ENCODE peak calls at places on chromosomes 1 and 21, in four cellular contexts. One of them, this sample, is unnamed.

GRCh38 chr1:26827663-26828062 is 1.2 kb downstream of the ZDHHC18 start:
- DNase-seq in mesendoderm: no peak
- DNase-seq in H9: no peak
- DNase-seq in H1: no peak
- DNase-seq in this sample: no peak

GRCh38 chr1:37477946-37478345 is 3.6 kb downstream of the ZC3H12A start:
- DNase-seq in mesendoderm: peak
- DNase-seq in H9: no peak
- DNase-seq in H1: no peak
- DNase-seq in this sample: no peak

GRCh38 chr1:21546122-21546825 is 37.1 kb downstream of the ALPL start:
- DNase-seq in mesendoderm: no peak
- DNase-seq in H9: no peak
- DNase-seq in H1: no peak
- DNase-seq in this sample: no peak

GRCh38 chr1:22488319-22488718 is 36.7 kb downstream of the ZBTB40 start:
- DNase-seq in mesendoderm: peak
- DNase-seq in H9: no peak
- DNase-seq in H1: no peak
- DNase-seq in this sample: peak

GRCh38 chr1:23111600-23112535 is 56.8 kb downstream of the LUZP1 start:
- DNase-seq in mesendoderm: no peak
- DNase-seq in H9: no peak
- DNase-seq in H1: no peak
- DNase-seq in this sample: peak

GRCh38 chr1:247358920-247359319 is 27.3 kb upstream of the ZNF496 start:
- DNase-seq in mesendoderm: no peak
- DNase-seq in H9: no peak
- DNase-seq in H1: no peak
- DNase-seq in this sample: peak

GRCh38 chr21:16072692-16073091 is 342.9 kb downstream of the USP25 start:
- DNase-seq in mesendoderm: no peak
- DNase-seq in H9: no peak
- DNase-seq in H1: no peak
- DNase-seq in this sample: peak

GRCh38 chr1:94068096-94068830 is 52.7 kb downstream of the ABCA4 start:
- DNase-seq in mesendoderm: peak
- DNase-seq in H9: no peak
- DNase-seq in H1: no peak
- DNase-seq in this sample: peak

GRCh38 chr21:35648512-35648911 is 411.8 kb downstream of the SETD4 start:
- DNase-seq in mesendoderm: no peak
- DNase-seq in H9: no peak
- DNase-seq in H1: no peak
- DNase-seq in this sample: no peak

GRCh38 chr1:60866884-60867648 is 215.3 kb upstream of the NFIA start:
- DNase-seq in mesendoderm: no peak
- DNase-seq in H9: no peak
- DNase-seq in H1: no peak
- DNase-seq in this sample: no peak

GRCh38 chr21:40143822-40144525 is 276.7 kb downstream of the PCP4 start:
- DNase-seq in mesendoderm: peak
- DNase-seq in H9: peak
- DNase-seq in H1: peak
- DNase-seq in this sample: peak

GRCh38 chr1:204417231-204417997 is 5.8 kb upstream of the PPP1R15B start:
- DNase-seq in mesendoderm: peak
- DNase-seq in H9: no peak
- DNase-seq in H1: peak
- DNase-seq in this sample: peak

GRCh38 chr1:183953031-183953430 is 84.5 kb downstream of the COLGALT2 start:
- DNase-seq in mesendoderm: no peak
- DNase-seq in H9: no peak
- DNase-seq in H1: no peak
- DNase-seq in this sample: peak
- H4K5ac ChIP-seq in mesendoderm: no peak
- H4K5ac ChIP-seq in H9: no peak
- H4K5ac ChIP-seq in H1: no peak
- H4K5ac ChIP-seq in this sample: no peak

DNA sequence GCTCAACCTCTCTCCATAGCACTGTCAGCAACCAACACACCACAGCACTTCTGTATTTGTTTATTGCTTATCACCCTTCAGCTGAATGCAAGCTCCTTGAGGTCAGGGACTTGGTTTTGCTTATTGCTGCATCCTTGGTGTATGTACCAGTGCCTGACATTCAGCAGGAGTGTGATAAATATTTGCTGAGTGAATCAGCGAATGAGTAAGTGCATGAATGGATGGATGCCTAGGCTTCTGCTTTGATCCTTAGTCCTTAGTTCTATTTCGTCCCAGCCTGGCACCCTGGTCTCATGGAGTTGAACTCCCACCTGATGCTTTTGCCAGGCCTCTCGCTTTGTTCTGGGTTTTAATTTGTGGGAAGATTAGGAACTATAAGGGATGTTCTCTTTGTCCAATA is 88.2 kb downstream of the ZSCAN20 start:
- DNase-seq in mesendoderm: peak
- DNase-seq in H9: no peak
- DNase-seq in H1: no peak
- DNase-seq in this sample: peak
- H4K5ac ChIP-seq in mesendoderm: no peak
- H4K5ac ChIP-seq in H9: no peak
- H4K5ac ChIP-seq in H1: no peak
- H4K5ac ChIP-seq in this sample: no peak

GRCh38 chr1:112983540-112984131 is 27.6 kb upstream of the SLC16A1 start:
- DNase-seq in mesendoderm: no peak
- DNase-seq in H9: no peak
- DNase-seq in H1: no peak
- DNase-seq in this sample: no peak

GRCh38 chr1:112982328-112982727 is 26.3 kb upstream of the SLC16A1 start:
- DNase-seq in mesendoderm: no peak
- DNase-seq in H9: no peak
- DNase-seq in H1: no peak
- DNase-seq in this sample: no peak

GRCh38 chr1:112981461-112982233 is 25.7 kb upstream of the SLC16A1 start:
- DNase-seq in mesendoderm: no peak
- DNase-seq in H9: no peak
- DNase-seq in H1: no peak
- DNase-seq in this sample: no peak

GRCh38 chr1:112985123-112985522 is 29.1 kb upstream of the SLC16A1 start:
- DNase-seq in mesendoderm: no peak
- DNase-seq in H9: no peak
- DNase-seq in H1: no peak
- DNase-seq in this sample: no peak

DNA sequence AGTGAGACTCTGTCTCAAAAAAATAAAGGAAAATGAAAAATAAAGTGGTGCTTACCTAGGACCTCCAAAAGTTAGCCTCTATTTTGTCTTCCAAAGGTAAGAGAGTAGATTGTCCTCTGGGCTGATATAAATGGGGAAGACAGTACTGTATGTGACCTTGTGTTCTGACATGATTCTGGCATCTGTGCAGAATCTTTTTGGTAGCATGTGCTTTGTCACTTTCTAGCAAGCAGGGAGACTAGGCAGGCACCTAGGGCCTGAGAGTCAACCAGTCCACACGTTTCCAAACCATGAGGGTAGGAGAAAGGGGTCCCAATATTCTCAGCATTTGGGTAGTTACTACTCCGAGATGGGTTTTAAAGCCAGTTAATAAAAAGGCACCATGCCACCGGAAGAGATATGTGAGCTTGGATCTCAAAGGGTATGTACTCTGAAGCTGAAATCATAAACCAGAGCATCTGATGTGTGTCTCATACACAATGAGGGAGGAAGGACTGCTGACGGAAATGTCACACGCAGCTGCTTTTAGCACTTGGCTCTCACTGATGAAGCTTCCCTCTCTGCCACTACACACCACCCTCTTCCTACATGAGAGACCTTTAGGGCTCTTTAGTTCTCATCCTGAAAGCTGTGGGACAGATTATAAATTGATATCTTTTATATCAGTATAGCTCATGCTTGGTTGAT is 27.0 kb upstream of the SLC16A1 start:
- DNase-seq in mesendoderm: no peak
- DNase-seq in H9: no peak
- DNase-seq in H1: no peak
- DNase-seq in this sample: no peak
- H4K5ac ChIP-seq in mesendoderm: no peak
- H4K5ac ChIP-seq in H9: no peak
- H4K5ac ChIP-seq in H1: no peak
- H4K5ac ChIP-seq in this sample: no peak

GRCh38 chr1:189787201-189787600 is 690.5 kb downstream of the BRINP3 start:
- DNase-seq in mesendoderm: peak
- DNase-seq in H9: peak
- DNase-seq in H1: no peak
- DNase-seq in this sample: peak

GRCh38 chr1:189779034-189779433 is 698.6 kb downstream of the BRINP3 start:
- DNase-seq in mesendoderm: no peak
- DNase-seq in H9: no peak
- DNase-seq in H1: no peak
- DNase-seq in this sample: no peak

DNA sequence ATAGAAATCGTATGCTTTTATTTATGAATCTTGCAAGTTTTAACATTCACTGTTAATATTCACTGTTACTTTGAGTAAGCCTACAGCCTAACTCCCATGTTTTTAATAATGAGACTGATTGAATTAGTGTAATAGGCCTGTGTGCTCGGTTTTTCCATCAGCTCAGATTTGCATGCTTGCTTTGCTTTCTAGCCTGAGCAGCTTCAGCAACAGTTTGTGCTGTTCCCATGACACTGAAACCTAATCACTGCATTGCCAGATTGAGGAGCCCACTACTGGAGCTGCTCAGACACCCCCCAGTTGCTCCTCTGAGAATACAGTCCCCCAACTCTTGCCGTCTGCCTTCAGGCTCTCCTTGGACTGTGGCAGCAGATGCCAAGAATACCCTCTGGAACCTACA is 695.4 kb downstream of the BRINP3 start:
- DNase-seq in mesendoderm: no peak
- DNase-seq in H9: no peak
- DNase-seq in H1: no peak
- DNase-seq in this sample: no peak
- H4K5ac ChIP-seq in mesendoderm: no peak
- H4K5ac ChIP-seq in H9: no peak
- H4K5ac ChIP-seq in H1: no peak
- H4K5ac ChIP-seq in this sample: no peak

GRCh38 chr1:41513388-41513745 is 28.9 kb upstream of the EDN2 start:
- DNase-seq in mesendoderm: no peak
- DNase-seq in H9: peak
- DNase-seq in H1: peak
- DNase-seq in this sample: no peak

GRCh38 chr1:41509270-41509671 is 24.8 kb upstream of the EDN2 start:
- DNase-seq in mesendoderm: no peak
- DNase-seq in H9: no peak
- DNase-seq in H1: no peak
- DNase-seq in this sample: no peak

GRCh38 chr1:41512701-41513387 is 28.4 kb upstream of the EDN2 start:
- DNase-seq in mesendoderm: no peak
- DNase-seq in H9: no peak
- DNase-seq in H1: no peak
- DNase-seq in this sample: no peak

GRCh38 chr1:41510531-41511238 is 26.2 kb upstream of the EDN2 start:
- DNase-seq in mesendoderm: no peak
- DNase-seq in H9: no peak
- DNase-seq in H1: no peak
- DNase-seq in this sample: no peak

GRCh38 chr1:41511239-41511540 is 26.7 kb upstream of the EDN2 start:
- DNase-seq in mesendoderm: no peak
- DNase-seq in H9: no peak
- DNase-seq in H1: no peak
- DNase-seq in this sample: no peak
- H4K5ac ChIP-seq in mesendoderm: no peak
- H4K5ac ChIP-seq in H9: no peak
- H4K5ac ChIP-seq in H1: no peak
- H4K5ac ChIP-seq in this sample: no peak

GRCh38 chr1:3734602-3735001 is 17.6 kb upstream of the CCDC27 start:
- DNase-seq in mesendoderm: no peak
- DNase-seq in H9: no peak
- DNase-seq in H1: no peak
- DNase-seq in this sample: no peak

GRCh38 chr1:3735683-3736070 is 16.6 kb upstream of the CCDC27 start:
- DNase-seq in mesendoderm: no peak
- DNase-seq in H9: no peak
- DNase-seq in H1: no peak
- DNase-seq in this sample: no peak

GRCh38 chr1:3736708-3737107 is 15.5 kb upstream of the CCDC27 start:
- DNase-seq in mesendoderm: no peak
- DNase-seq in H9: no peak
- DNase-seq in H1: no peak
- DNase-seq in this sample: no peak

GRCh38 chr1:3735027-3735682 is 17.1 kb upstream of the CCDC27 start:
- DNase-seq in mesendoderm: no peak
- DNase-seq in H9: no peak
- DNase-seq in H1: no peak
- DNase-seq in this sample: no peak

DNA sequence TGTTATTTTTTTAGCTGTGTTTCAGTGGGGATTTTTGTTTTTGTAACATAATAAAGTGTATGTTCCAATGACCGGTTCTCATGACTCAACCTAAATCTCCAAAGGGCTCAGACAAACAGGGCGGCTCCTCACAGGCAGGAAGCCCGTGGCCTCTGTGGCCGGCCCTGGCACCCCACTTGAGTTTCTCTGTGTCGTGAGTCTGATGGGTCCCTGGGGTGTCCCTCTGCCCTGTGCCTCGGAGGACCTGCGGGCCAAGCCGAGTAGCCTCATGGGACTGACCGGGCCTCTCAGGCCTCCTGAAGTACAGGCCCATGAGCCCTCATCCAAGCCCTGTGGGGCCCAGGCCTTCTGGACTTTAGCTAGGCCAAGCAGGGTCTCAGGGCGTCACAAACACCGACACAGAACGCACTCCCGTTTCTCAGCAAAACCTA is 16.1 kb upstream of the CCDC27 start:
- DNase-seq in mesendoderm: no peak
- DNase-seq in H9: no peak
- DNase-seq in H1: no peak
- DNase-seq in this sample: no peak
- H4K5ac ChIP-seq in mesendoderm: no peak
- H4K5ac ChIP-seq in H9: no peak
- H4K5ac ChIP-seq in H1: no peak
- H4K5ac ChIP-seq in this sample: no peak

This sample was measured in IMR-90.